ENCODE peak calls at places on chromosomes 11 and 22, in eight cellular contexts. Y is erythroblast; Z is GM23248; S is DMS79 treated with DMSO at 0.1 percent for 48 hours; L is osteocyte; F is T-helper 9 cell; D is EL; V is stimulated activated CD4-positive, alpha-beta T cell treated with anti-CD3 and anti-CD28 coated beads, Interleukin-12 subunit alpha, Interleukin-12 subunit beta, amount 100 ng/mL, for 4 hours. H is an unnamed sample.

GRCh38 chr11:46845440-46845739 is 690 bp downstream of the CKAP5 start:
- DNase-seq in Y (no peak), Z (peak; percentile 54), F (no peak), D (no peak), S (peak; percentile 53), L (no peak), V (no peak), H (no peak)

GRCh38 chr22:24951942-24952836 is at the start of gene KIAA1671:
- DNase-seq in V (peak; percentile 88), L (peak; percentile 95), Y (peak; percentile 85), D (peak; percentile 60), F (peak; percentile 78), S (peak; percentile 27), Z (peak; percentile 85), H (peak; percentile 82)

GRCh38 chr11:75196426-75196825 is 44.1 kb upstream of the TPBGL start:
- DNase-seq in Z (no peak), Y (no peak), D (no peak), F (no peak), L (no peak), S (peak; percentile 34), V (no peak), H (no peak)

GRCh38 chr22:39030705-39031104 is 9.8 kb downstream of the APOBEC3D start:
- DNase-seq in Y (no peak), S (no peak), F (no peak), D (no peak), L (no peak), V (no peak), Z (no peak), H (no peak)

GRCh38 chr22:23793326-23793725 is 6.6 kb downstream of the SMARCB1 start:
- DNase-seq in F (no peak), V (no peak), D (no peak), L (no peak), Y (no peak), Z (no peak), S (no peak), H (no peak)

GRCh38 chr11:94193288-94193687 is 64.6 kb downstream of the PANX1 start:
- DNase-seq in F (no peak), V (no peak), Y (no peak), D (peak; percentile 91), Z (peak; percentile 81), S (no peak), L (no peak), H (no peak)

GRCh38 chr11:106724293-106724892 is 293.9 kb downstream of the GUCY1A2 start:
- DNase-seq in Z (peak; percentile 36), V (no peak), F (no peak), D (no peak), S (no peak), L (no peak), Y (no peak), H (no peak)

GRCh38 chr22:33476716-33477115 is 418.5 kb upstream of the SYN3 start:
- DNase-seq in L (no peak), S (no peak), Z (peak; percentile 60), V (no peak), F (no peak), Y (no peak), D (no peak), H (no peak)

GRCh38 chr22:29635734-29636357 is 32.4 kb downstream of the NF2 start:
- DNase-seq in F (no peak), V (no peak), Y (peak; percentile 74), S (peak; percentile 33), D (peak; percentile 64), L (no peak), Z (peak; percentile 77), H (peak; percentile 40)

GRCh38 chr11:47923667-47924066 is 56.7 kb upstream of the PTPRJ start:
- DNase-seq in Y (no peak), S (peak; percentile 89), V (no peak), D (peak; percentile 61), F (no peak), L (no peak), Z (peak; percentile 77), H (no peak)

GRCh38 chr11:62577046-62577708 is 3.5 kb upstream of the EEF1G start:
- DNase-seq in Z (no peak), V (no peak), L (no peak), Y (no peak), S (no peak), D (no peak), F (no peak), H (no peak)

GRCh38 chr22:20268350-20269012 is 363 bp upstream of the RTN4R start:
- DNase-seq in S (peak; percentile 21), F (peak; percentile 55), D (peak; percentile 56), L (no peak), Y (peak; percentile 76), V (peak; percentile 53), Z (peak; percentile 76), H (peak; percentile 38)

GRCh38 chr11:131839326-131839725 is 468.9 kb downstream of the NTM start:
- DNase-seq in F (no peak), L (no peak), S (no peak), Y (no peak), D (no peak), V (no peak), Z (no peak), H (no peak)

GRCh38 chr11:561148-562003 is 606 bp downstream of the RASSF7 start:
- DNase-seq in F (no peak), D (peak; percentile 71), V (no peak), Z (peak; percentile 53), L (no peak), S (no peak), Y (peak; percentile 50), H (no peak)

GRCh38 chr11:12598330-12599256 is 75.6 kb upstream of the TEAD1 start:
- DNase-seq in Y (no peak), F (no peak), Z (no peak), L (no peak), V (no peak), D (peak; percentile 46), S (peak; percentile 96), H (no peak)

GRCh38 chr11:79438631-79439429 is 2.0 kb downstream of the TENM4 start:
- DNase-seq in V (no peak), Z (peak; percentile 50), D (peak; percentile 18), Y (no peak), F (no peak), S (no peak), L (no peak), H (no peak)

GRCh38 chr11:70740475-70740825 is 342.1 kb downstream of the CTTN start:
- DNase-seq in L (no peak), Y (no peak), V (no peak), Z (no peak), D (no peak), F (no peak), S (no peak), H (no peak)

GRCh38 chr11:38345286-38345685 is 1747.2 kb upstream of the RAG2 start:
- DNase-seq in D (peak; percentile 18), Y (no peak), V (no peak), L (no peak), S (no peak), F (no peak), Z (no peak), H (no peak)

GRCh38 chr11:95299078-95299611 is 68.1 kb upstream of the SESN3 start:
- DNase-seq in S (peak; percentile 85), Y (no peak), L (no peak), F (no peak), D (no peak), V (no peak), Z (peak; percentile 20), H (peak; percentile 9)

GRCh38 chr22:43289976-43290663 is 53.1 kb downstream of the SCUBE1 start:
- DNase-seq in S (peak; percentile 60), F (no peak), Z (peak; percentile 54), D (peak; percentile 47), L (no peak), Y (no peak), V (no peak), H (no peak)

GRCh38 chr11:108278546-108278945 is 55.7 kb downstream of the ATM start:
- DNase-seq in D (no peak), F (no peak), S (no peak), L (no peak), Z (no peak), Y (no peak), V (no peak), H (no peak)

GRCh38 chr11:124481365-124482323 is 36.1 kb upstream of the OR8B8 start:
- DNase-seq in S (no peak), V (no peak), Y (peak; percentile 50), F (no peak), L (no peak), D (peak; percentile 46), Z (peak; percentile 66), H (no peak)

GRCh38 chr11:23569134-23569533 is 708.9 kb upstream of the CCDC179 start:
- DNase-seq in Y (no peak), L (no peak), V (no peak), D (no peak), F (no peak), Z (no peak), S (no peak), H (no peak)

GRCh38 chr22:49929553-49929979 is 11.1 kb downstream of the CRELD2 start:
- DNase-seq in F (peak; percentile 80), Z (peak; percentile 73), V (peak; percentile 83), Y (peak; percentile 80), D (peak; percentile 41), L (no peak), S (no peak), H (no peak)

GRCh38 chr11:124207102-124207792 is 24.1 kb downstream of the OR10D3 start:
- DNase-seq in V (no peak), F (no peak), L (no peak), Z (no peak), D (no peak), Y (peak; percentile 94), S (no peak), H (no peak)

GRCh38 chr11:71364176-71364671 is 84.0 kb downstream of the DHCR7 start:
- DNase-seq in F (no peak), V (no peak), S (no peak), Z (no peak), D (no peak), L (no peak), Y (no peak), H (no peak)

GRCh38 chr22:20438066-20438677 is 547 bp upstream of the SCARF2 start:
- DNase-seq in Y (no peak), L (no peak), D (peak; percentile 42), V (no peak), Z (peak; percentile 58), S (no peak), F (no peak), H (no peak)

GRCh38 chr22:37511368-37512104 is 7.7 kb downstream of the CARD10 start:
- DNase-seq in D (no peak), V (no peak), S (no peak), Z (no peak), F (no peak), L (no peak), Y (no peak), H (no peak)

GRCh38 chr11:74462009-74462408 is 5.3 kb downstream of the KCNE3 start:
- DNase-seq in Z (peak; percentile 18), F (no peak), D (no peak), S (no peak), Y (peak; percentile 74), L (peak; percentile 48), V (no peak), H (no peak)